ENCODE peak calls at places on chromosomes 6 and 20, in five cellular contexts. O is T-helper 1 cell; G is nephron progenitor cell; X is RCC 7860; F is CD4-positive, alpha-beta T cell. K is an unnamed sample.
A peak's percentile ranks its signal among the peaks of the same experiment; 100 is the strongest.

GRCh38 chr6:160421854-160422253 is 73.7 kb downstream of the SLC22A3 start:
- DNase-seq in O (no peak), G (no peak), X (no peak), F (no peak), K (no peak)

GRCh38 chr6:28522594-28523557 is 2.8 kb upstream of the GPX5 start:
- DNase-seq in O (no peak), G (no peak), X (no peak), F (peak; percentile 32), K (no peak)

GRCh38 chr20:25223179-25223661 is 24.7 kb upstream of the PYGB start:
- DNase-seq in O (no peak), G (no peak), X (peak; percentile 96), F (no peak), K (no peak)

GRCh38 chr20:25669826-25670422 is 26.7 kb downstream of the ZNF337 start:
- DNase-seq in O (no peak), G (no peak), X (no peak), F (no peak), K (no peak)

GRCh38 chr6:82954351-82954750 is 111.3 kb downstream of the UBE3D start:
- DNase-seq in O (no peak), G (no peak), X (no peak), F (no peak), K (no peak)

GRCh38 chr6:83867527-83868161 is 8.2 kb downstream of the CYB5R4 start:
- DNase-seq in O (no peak), G (peak; percentile 12), X (peak; percentile 75), F (no peak), K (no peak)

GRCh38 chr20:32521780-32522524 is 63.2 kb downstream of the NOL4L start:
- DNase-seq in O (peak; percentile 41), G (peak; percentile 89), X (peak; percentile 44), F (peak; percentile 64), K (peak; percentile 80)

GRCh38 chr6:30238178-30238795 is 25.1 kb upstream of the TRIM26 start:
- DNase-seq in O (no peak), G (no peak), X (no peak), F (no peak), K (peak; percentile 40)

GRCh38 chr6:136468711-136469110 is 81.5 kb downstream of the MAP7 start:
- DNase-seq in O (no peak), G (no peak), X (no peak), F (no peak), K (no peak)

GRCh38 chr6:4947716-4948115 is 56.1 kb downstream of the RPP40 start:
- DNase-seq in O (no peak), G (no peak), X (no peak), F (no peak), K (no peak)

GRCh38 chr6:111784423-111784822 is 88.8 kb downstream of the FYN start:
- DNase-seq in O (no peak), G (no peak), X (no peak), F (no peak), K (peak; percentile 93)

GRCh38 chr6:66861007-66861541 is 1154.0 kb upstream of the EYS start:
- DNase-seq in O (no peak), G (no peak), X (no peak), F (no peak), K (no peak)

GRCh38 chr6:121310495-121310894 is 23.8 kb downstream of the TBC1D32 start:
- DNase-seq in O (no peak), G (no peak), X (no peak), F (no peak), K (no peak)

GRCh38 chr6:107807186-107807585 is 16.9 kb downstream of the SCML4 start:
- DNase-seq in O (no peak), G (peak; percentile 12), X (no peak), F (no peak), K (no peak)

GRCh38 chr6:21164768-21165326 is 428.7 kb upstream of the SOX4 start:
- DNase-seq in O (no peak), G (no peak), X (no peak), F (no peak), K (no peak)

GRCh38 chr20:33914871-33915270 is 78.8 kb upstream of the RALY start:
- DNase-seq in O (no peak), G (no peak), X (no peak), F (peak; percentile 18), K (no peak)

GRCh38 chr6:53805725-53806124 is 10.9 kb downstream of the LRRC1 start:
- DNase-seq in O (no peak), G (no peak), X (no peak), F (no peak), K (no peak)

GRCh38 chr6:150676339-150676738 is 76.7 kb downstream of the PLEKHG1 start:
- DNase-seq in O (no peak), G (no peak), X (no peak), F (no peak), K (no peak)

K was measured in G401.